ENCODE peak calls at places on chromosomes 2 and 18, in four cellular contexts. W, F, A and X are unnamed samples.

GRCh38 chr2:97788986-97789644 is 75.7 kb downstream of the ZAP70 start:
- DNase-seq in A (no peak), W (no peak), F (no peak), X (no peak)

GRCh38 chr18:46412831-46413371 is 244.1 kb downstream of the LOXHD1 start:
- DNase-seq in F (no peak), W (no peak), A (no peak), X (no peak)

GRCh38 chr2:223897669-223898314 is 47.3 kb downstream of the WDFY1 start:
- DNase-seq in F (no peak), W (no peak), A (no peak), X (no peak)

GRCh38 chr2:42846026-42846425 is 53.6 kb upstream of the HAAO start:
- DNase-seq in F (no peak), A (no peak), W (no peak), X (no peak)

GRCh38 chr2:122960727-122961641 is 1064.1 kb upstream of the CNTNAP5 start:
- DNase-seq in A (no peak), F (no peak), W (no peak), X (no peak)

GRCh38 chr2:31049913-31050588 is 88.2 kb downstream of the GALNT14 start:
- DNase-seq in F (no peak), A (no peak), W (peak), X (no peak)

GRCh38 chr18:46484971-46485370 is 172.0 kb downstream of the LOXHD1 start:
- DNase-seq in F (no peak), A (no peak), W (no peak), X (no peak)

GRCh38 chr18:6750411-6750810 is 20.9 kb downstream of the ARHGAP28 start:
- DNase-seq in W (no peak), F (no peak), A (no peak), X (no peak)

GRCh38 chr18:57539702-57540101 is 46.8 kb downstream of the FECH start:
- DNase-seq in A (no peak), F (no peak), W (no peak), X (no peak)

GRCh38 chr18:61831071-61831470 is 61.7 kb downstream of the RNF152 start:
- DNase-seq in A (no peak), W (no peak), F (no peak), X (no peak)

GRCh38 chr2:30789670-30790210 is 17.5 kb downstream of the CAPN13 start:
- DNase-seq in F (no peak), W (no peak), A (no peak), X (peak)

GRCh38 chr18:21054252-21054821 is 57.3 kb downstream of the ROCK1 start:
- DNase-seq in A (no peak), F (no peak), W (no peak), X (no peak)

GRCh38 chr2:121297217-121297830 is 12.3 kb upstream of the TFCP2L1 start:
- DNase-seq in F (peak), A (no peak), W (peak), X (no peak)

GRCh38 chr18:40019797-40020392 is 1935.1 kb upstream of the PIK3C3 start:
- DNase-seq in A (no peak), W (no peak), F (no peak), X (no peak)

GRCh38 chr2:69464575-69464974 is 27.3 kb upstream of the NFU1 start:
- DNase-seq in A (no peak), W (peak), F (no peak), X (no peak)

GRCh38 chr2:225597911-225598310 is 198.4 kb downstream of the NYAP2 start:
- DNase-seq in A (no peak), F (no peak), W (peak), X (no peak)

GRCh38 chr18:59376351-59376935 is 17.4 kb upstream of the LMAN1 start:
- DNase-seq in F (no peak), A (no peak), W (no peak), X (no peak)

GRCh38 chr2:234981197-234982095 is 29.6 kb downstream of the SH3BP4 start:
- DNase-seq in A (no peak), W (no peak), F (peak), X (peak)

GRCh38 chr18:55779711-55780590 is 192.0 kb upstream of the TCF4 start:
- DNase-seq in A (no peak), F (no peak), W (peak), X (peak)

DNA sequence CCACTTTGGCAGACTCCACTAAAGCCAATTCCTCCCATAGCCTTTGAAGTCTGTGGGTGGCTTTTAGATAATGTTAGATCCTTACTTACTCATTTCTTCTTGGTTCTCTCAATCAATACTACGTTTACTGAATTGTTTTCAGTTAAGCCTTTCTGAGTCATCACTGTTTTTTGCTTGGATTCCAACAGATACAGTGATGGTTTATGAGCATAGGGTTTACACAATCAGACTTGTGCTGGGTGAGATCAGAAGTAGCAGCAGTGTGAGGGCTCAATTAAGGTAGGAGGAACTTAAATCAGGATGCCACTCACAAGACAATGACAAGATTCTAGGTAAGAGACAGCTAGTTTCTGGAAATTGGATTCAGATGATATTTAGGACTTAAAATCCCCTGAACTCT is 297.7 kb upstream of the DOK6 start:
- DNase-seq in W (no peak), F (peak), A (no peak), X (no peak)
- TF ChIP-seq EGR1 in W (no peak), F (no peak), A (no peak), X (no peak)

GRCh38 chr18:37489011-37489410 is 76.6 kb downstream of the CELF4 start:
- DNase-seq in W (no peak), A (no peak), F (no peak), X (no peak)
- TF ChIP-seq EGR1 in W (no peak), A (no peak), F (no peak), X (no peak)

DNA sequence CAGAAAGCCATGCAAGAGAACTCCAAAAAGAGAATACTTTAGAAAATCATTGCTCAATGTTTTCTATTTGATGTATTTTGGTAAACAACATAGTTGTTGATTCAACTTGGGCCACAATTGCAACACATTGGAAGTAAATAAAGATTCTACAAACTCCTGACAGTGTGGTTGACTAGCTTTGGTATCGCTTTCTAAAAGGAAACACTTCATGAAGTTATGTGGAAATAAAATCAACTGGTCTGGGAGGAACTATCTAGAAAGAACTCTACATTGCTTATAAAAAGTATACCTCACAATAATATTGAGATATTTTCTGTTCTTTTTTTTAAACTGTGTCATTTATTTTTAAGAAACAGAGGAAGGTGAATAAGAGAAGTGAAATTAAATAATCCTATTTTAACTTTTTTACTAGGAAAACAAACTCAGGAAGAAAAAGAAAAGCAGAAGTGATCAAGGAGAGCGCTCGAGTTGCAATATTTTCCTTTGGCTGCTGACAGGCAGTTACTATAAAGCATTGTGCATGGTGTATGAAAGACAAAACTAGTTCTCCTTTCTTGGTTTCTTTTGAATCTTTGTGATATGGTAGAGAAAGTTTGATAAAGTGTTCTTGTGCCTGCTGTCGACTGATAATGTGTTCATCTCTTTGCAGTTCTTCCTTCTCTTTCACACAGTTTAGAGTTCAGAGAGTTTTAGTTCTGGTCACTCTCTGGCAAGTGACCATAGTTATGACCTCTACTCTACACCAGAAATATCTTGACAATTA is 3.0 kb downstream of the DHRS9 start:
- DNase-seq in A (no peak), F (no peak), W (peak), X (no peak)
- TF ChIP-seq EGR1 in A (no peak), F (no peak), W (no peak), X (no peak)

DNA sequence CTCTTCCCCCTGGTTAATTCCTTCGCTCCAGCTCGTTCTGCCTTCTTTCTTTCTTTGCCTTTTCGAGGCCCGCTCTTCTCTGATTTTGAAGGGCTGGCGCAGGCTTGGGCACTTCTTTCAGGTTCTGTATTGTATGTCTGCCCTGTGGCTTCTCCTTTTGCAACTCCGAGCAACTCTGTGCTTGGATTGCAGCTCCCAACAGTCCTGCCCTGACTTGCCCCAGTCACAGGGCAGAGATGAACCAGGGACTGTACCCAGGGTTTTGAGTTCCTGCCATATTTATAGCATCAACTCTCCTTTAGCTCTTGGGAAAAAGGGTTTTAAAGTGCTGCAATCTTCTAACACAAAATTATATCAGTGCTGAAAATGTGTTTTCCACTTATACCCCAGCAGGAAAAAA is 31.1 kb upstream of the CD8A start:
- DNase-seq in F (no peak), A (no peak), W (no peak), X (no peak)
- TF ChIP-seq EGR1 in F (no peak), A (no peak), W (no peak), X (no peak)

DNA sequence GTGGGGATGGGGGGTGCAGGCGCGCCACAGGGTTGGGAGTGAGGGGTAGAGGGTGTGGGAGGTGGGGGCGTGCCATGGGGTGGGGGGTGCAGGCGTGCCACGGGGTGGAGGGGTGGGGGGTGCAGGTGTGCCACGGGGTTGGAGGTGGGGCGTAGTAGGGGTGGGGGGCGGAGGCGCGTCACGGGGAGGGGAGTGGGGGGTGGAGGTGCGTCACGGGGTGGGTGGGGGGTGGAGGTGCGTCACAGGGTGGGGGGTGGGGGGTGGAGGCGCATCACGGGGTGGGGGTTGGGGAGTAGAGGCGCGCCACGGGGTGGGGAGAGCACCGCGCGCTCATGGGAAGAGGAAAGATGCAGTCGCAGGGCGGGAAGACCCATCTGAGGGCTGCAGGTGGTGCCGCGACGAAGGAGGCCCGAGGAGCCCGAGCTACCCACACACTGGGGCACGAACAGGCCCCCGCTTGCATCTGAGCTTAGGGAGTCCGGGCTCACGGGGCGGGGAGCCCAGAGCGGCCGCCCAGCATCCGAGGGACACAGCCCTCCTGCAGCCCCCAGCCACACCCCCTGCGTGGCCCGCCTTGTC is 37.5 kb downstream of the SNED1 start:
- DNase-seq in F (no peak), A (no peak), W (no peak), X (no peak)
- TF ChIP-seq EGR1 in F (no peak), A (no peak), W (no peak), X (no peak)

GRCh38 chr18:68623342-68623741 is 91.6 kb downstream of the TMX3 start:
- DNase-seq in A (no peak), W (peak), F (peak), X (peak)

DNA sequence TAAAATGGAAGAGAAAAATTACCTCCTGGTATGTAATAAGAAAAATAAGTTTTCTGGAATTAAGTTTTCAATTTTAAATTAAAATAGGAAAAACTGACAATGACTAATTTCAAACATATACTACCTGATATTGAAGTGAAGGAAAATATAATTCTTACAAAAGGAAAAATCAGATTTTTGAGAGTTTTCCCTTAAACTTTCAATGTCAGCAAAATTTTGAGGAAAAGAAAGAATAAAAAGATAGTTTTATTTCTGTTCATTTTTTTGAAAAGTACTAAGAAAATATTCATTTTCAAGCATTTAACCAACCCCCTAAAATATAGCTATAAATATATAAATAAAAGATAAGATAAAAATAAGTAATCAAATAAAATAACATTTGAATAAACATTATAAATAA is 87.1 kb downstream of the TMX3 start:
- DNase-seq in W (no peak), F (no peak), A (no peak), X (no peak)
- TF ChIP-seq EGR1 in W (no peak), F (no peak), A (no peak), X (no peak)

DNA sequence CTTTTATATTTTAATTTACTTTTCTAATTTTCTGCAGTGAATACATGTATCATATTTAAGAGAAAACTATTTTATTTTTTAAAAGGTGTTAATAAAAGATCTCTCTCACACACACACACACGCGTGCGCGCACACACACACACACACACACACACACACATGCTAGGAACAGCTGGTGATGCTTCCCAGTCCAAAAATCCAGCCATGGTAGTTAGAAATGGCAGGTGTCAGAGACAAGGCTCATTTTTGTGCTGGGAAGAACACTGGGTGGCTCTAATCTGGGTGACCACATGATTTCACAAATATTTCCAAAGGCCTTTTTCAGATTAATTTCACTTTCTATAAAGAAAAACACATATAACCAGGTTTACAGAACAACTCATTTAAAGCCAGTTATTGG is 104.5 kb upstream of the NCK2 start:
- DNase-seq in F (no peak), W (no peak), A (no peak), X (no peak)
- TF ChIP-seq EGR1 in F (no peak), W (no peak), A (no peak), X (no peak)

GRCh38 chr2:182365855-182366254 is 61.0 kb downstream of the PDE1A start:
- DNase-seq in A (no peak), F (no peak), W (no peak), X (no peak)

GRCh38 chr2:182368996-182369395 is 57.8 kb downstream of the PDE1A start:
- DNase-seq in F (no peak), A (no peak), W (no peak), X (no peak)

GRCh38 chr2:182367401-182367800 is 59.4 kb downstream of the PDE1A start:
- DNase-seq in F (no peak), A (no peak), W (no peak), X (no peak)

GRCh38 chr2:182366625-182367024 is 60.2 kb downstream of the PDE1A start:
- DNase-seq in F (no peak), A (no peak), W (no peak), X (no peak)

GRCh38 chr2:182368446-182368845 is 58.4 kb downstream of the PDE1A start:
- DNase-seq in W (no peak), A (no peak), F (no peak), X (no peak)
- TF ChIP-seq EGR1 in W (no peak), A (no peak), F (no peak), X (no peak)

GRCh38 chr2:159922563-159922962 is 124.6 kb upstream of the CD302 start:
- DNase-seq in W (no peak), A (no peak), F (no peak), X (no peak)
- TF ChIP-seq EGR1 in W (no peak), A (no peak), F (no peak), X (no peak)

GRCh38 chr2:202608142-202608852 is 26.5 kb upstream of the FAM117B start:
- DNase-seq in W (no peak), A (peak), F (no peak), X (no peak)
- TF ChIP-seq EGR1 in W (no peak), A (no peak), F (no peak), X (no peak)